ENCODE peak calls at places on chromosomes 4 and X, in four cellular contexts. B, U, Y and L are unnamed samples.

GRCh38 chr4:157992038-157992706 is 180.7 kb downstream of the GASK1B start:
- DNase-seq in Y (peak; percentile 56), B (peak; percentile 47), U (peak; percentile 52), L (peak; percentile 81)

GRCh38 chr4:26912810-26913209 is 52.2 kb downstream of the STIM2 start:
- DNase-seq in Y (peak; percentile 61), U (no peak), B (no peak), L (no peak)

GRCh38 chr4:142408003-142408441 is 438.1 kb downstream of the INPP4B start:
- DNase-seq in Y (no peak), U (no peak), B (no peak), L (peak; percentile 98)

GRCh38 chr4:20408596-20408995 is 156.9 kb downstream of the SLIT2 start:
- DNase-seq in Y (peak; percentile 29), B (no peak), U (no peak), L (no peak)

GRCh38 chr4:10082459-10083272 is 33.9 kb downstream of the WDR1 start:
- DNase-seq in B (no peak), Y (no peak), U (no peak), L (no peak)

GRCh38 chr4:7906171-7906581 is 33.5 kb downstream of the AFAP1 start:
- DNase-seq in U (no peak), B (no peak), Y (no peak), L (no peak)

GRCh38 chr4:2256781-2257191 is 5.1 kb downstream of the MXD4 start:
- DNase-seq in U (no peak), B (no peak), Y (no peak), L (no peak)

GRCh38 chr4:146585761-146586333 is 52.8 kb upstream of the POU4F2 start:
- DNase-seq in U (peak; percentile 30), B (no peak), Y (no peak), L (no peak)

GRCh38 chr4:84878090-84878489 is 88.4 kb downstream of the WDFY3 start:
- DNase-seq in Y (no peak), U (peak; percentile 2), B (no peak), L (peak; percentile 56)

GRCh38 chr4:143653031-143653430 is 47.4 kb downstream of the FREM3 start:
- DNase-seq in Y (no peak), U (no peak), B (no peak), L (no peak)

GRCh38 chrX:148567229-148567628 is 66.8 kb downstream of the AFF2 start:
- DNase-seq in B (no peak), U (no peak), Y (peak; percentile 62), L (no peak)

GRCh38 chr4:4613126-4613465 is 71.2 kb upstream of the STX18 start:
- DNase-seq in Y (no peak), B (no peak), U (peak; percentile 49), L (no peak)

GRCh38 chr4:68416591-68416990 is 30.7 kb upstream of the TMPRSS11E start:
- DNase-seq in B (no peak), U (no peak), Y (no peak), L (peak; percentile 75)

GRCh38 chr4:122481766-122482405 is 25.4 kb upstream of the IL2 start:
- DNase-seq in U (no peak), B (no peak), Y (peak; percentile 53), L (peak; percentile 66)

GRCh38 chrX:63809158-63809557 is 24.1 kb upstream of the ARHGEF9 start:
- DNase-seq in B (no peak), U (no peak), Y (no peak), L (no peak)

GRCh38 chr4:89222171-89222570 is 85.4 kb downstream of the GPRIN3 start:
- DNase-seq in Y (peak; percentile 13), B (no peak), U (no peak), L (peak; percentile 27)